ENCODE peak calls at places on chromosomes 2 and 18, in eight cellular contexts. I, X, D, E, P, H, F and O are unnamed samples.

GRCh38 chr2:103785432-103785831 is 1023.6 kb downstream of the TMEM182 start:
- DNase-seq in F (no peak), D (no peak), E (no peak), I (no peak), H (no peak), P (no peak), X (no peak), O (no peak)

GRCh38 chr2:54341656-54342055 is 85.6 kb upstream of the TSPYL6 start:
- DNase-seq in X (no peak), E (no peak), D (no peak), I (no peak), H (no peak), P (peak), F (no peak), O (no peak)

GRCh38 chr2:224909885-224910517 is 132.3 kb downstream of the DOCK10 start:
- DNase-seq in P (peak), D (no peak), I (peak), X (no peak), E (peak), H (peak), F (peak), O (peak)

GRCh38 chr2:3280197-3280596 is 97.4 kb downstream of the EIPR1 start:
- DNase-seq in X (no peak), F (peak), D (no peak), E (no peak), H (no peak), P (no peak), I (no peak), O (no peak)

GRCh38 chr2:8611246-8611645 is 70.6 kb upstream of the ID2 start:
- DNase-seq in P (no peak), H (no peak), X (no peak), F (no peak), I (no peak), E (no peak), D (no peak), O (no peak)

GRCh38 chr2:182358601-182359000 is 68.2 kb downstream of the PDE1A start:
- DNase-seq in H (no peak), I (no peak), E (no peak), D (no peak), X (no peak), F (no peak), P (no peak), O (no peak)

GRCh38 chr2:319059-319600 is 31.2 kb upstream of the ALKAL2 start:
- DNase-seq in P (no peak), D (no peak), X (no peak), F (no peak), E (no peak), I (no peak), H (no peak), O (no peak)

GRCh38 chr2:101893676-101894381 is 97.9 kb upstream of the IL1R2 start:
- DNase-seq in P (no peak), F (no peak), H (no peak), I (no peak), E (no peak), D (no peak), X (no peak), O (no peak)

GRCh38 chr2:239522740-239523119 is 121.9 kb upstream of the HDAC4 start:
- DNase-seq in P (peak), F (no peak), E (no peak), I (no peak), D (no peak), H (no peak), X (no peak), O (no peak)

GRCh38 chr18:79595876-79596374 is 83.7 kb upstream of the CTDP1 start:
- DNase-seq in P (no peak), H (no peak), X (no peak), E (no peak), I (no peak), D (no peak), F (peak), O (no peak)

GRCh38 chr2:190435031-190435677 is 27.0 kb downstream of the MFSD6 start:
- DNase-seq in I (no peak), D (no peak), X (no peak), E (no peak), F (no peak), P (no peak), H (no peak), O (no peak)

GRCh38 chr2:24724111-24724775 is 68.9 kb downstream of the PTRHD1 start:
- DNase-seq in F (no peak), H (no peak), I (no peak), E (no peak), D (no peak), P (no peak), X (no peak), O (no peak)

GRCh38 chr18:48676756-48677368 is 138.0 kb downstream of the CTIF start:
- DNase-seq in F (peak), X (no peak), D (no peak), P (peak), E (peak), H (peak), I (no peak), O (no peak)

GRCh38 chr2:241003830-241004564 is 5.6 kb downstream of the SNED1 start:
- DNase-seq in P (no peak), I (no peak), E (no peak), F (no peak), D (no peak), H (no peak), X (no peak), O (no peak)